ENCODE peak calls at places on chromosomes 6 and 20, in five cellular contexts. X is AG09309, J is fibroblast of villous mesenchyme, O is mammary epithelial cell, C is psoas muscle. H is an unnamed sample.

GRCh38 chr6:68368845-68369244 is 266.2 kb upstream of the ADGRB3 start:
- DNase-seq in O (no peak), C (no peak), X (no peak), J (no peak), H (no peak)

GRCh38 chr6:106547053-106547414 is 82.3 kb downstream of the RTN4IP1 start:
- DNase-seq in O (no peak), X (no peak), J (no peak), C (no peak), H (no peak)

GRCh38 chr20:46040902-46041535 is 12.0 kb downstream of the SLC12A5 start:
- DNase-seq in X (no peak), C (no peak), O (peak), J (peak), H (peak)

GRCh38 chr6:21915707-21916399 is 322.3 kb downstream of the SOX4 start:
- DNase-seq in O (peak), X (no peak), C (no peak), J (no peak), H (no peak)

GRCh38 chr6:124590001-124590400 is 372.2 kb upstream of the RNF217 start:
- DNase-seq in J (no peak), C (no peak), O (no peak), X (no peak), H (no peak)

GRCh38 chr6:44621846-44622245 is 234.3 kb downstream of the CDC5L start:
- DNase-seq in C (no peak), J (peak), X (no peak), O (no peak), H (no peak)

GRCh38 chr6:106512048-106512957 is 117.0 kb downstream of the RTN4IP1 start:
- DNase-seq in O (peak), C (peak), X (no peak), J (peak), H (peak)

GRCh38 chr6:73942581-73942980 is 246.6 kb downstream of the CD109 start:
- DNase-seq in O (peak), C (no peak), X (no peak), J (peak), H (no peak)

GRCh38 chr20:41888434-41888833 is 270.3 kb upstream of the CHD6 start:
- DNase-seq in X (no peak), C (no peak), J (no peak), O (no peak), H (no peak)

GRCh38 chr20:39876974-39877615 is 811.9 kb downstream of the MAFB start:
- DNase-seq in O (no peak), J (no peak), C (no peak), X (no peak), H (no peak)

GRCh38 chr6:91276315-91276714 is 689.4 kb upstream of the MAP3K7 start:
- DNase-seq in J (peak), O (peak), X (no peak), C (no peak), H (no peak)

GRCh38 chr6:169070506-169071176 is 183.0 kb downstream of the THBS2 start:
- DNase-seq in C (peak), J (peak), X (peak), O (peak), H (no peak)

GRCh38 chr6:63574554-63574900 is 2.2 kb downstream of the LOC128125822 start:
- DNase-seq in C (no peak), J (no peak), O (no peak), X (no peak), H (no peak)

GRCh38 chr20:14956538-14956937 is 619.1 kb upstream of the FLRT3 start:
- DNase-seq in J (no peak), O (no peak), X (no peak), C (no peak), H (no peak)

GRCh38 chr20:35232575-35232974 is 6.1 kb downstream of the MMP24 start:
- DNase-seq in C (no peak), J (peak), X (peak), O (no peak), H (no peak)

GRCh38 chr6:107637914-107638313 is 148.0 kb downstream of the SOBP start:
- DNase-seq in X (no peak), C (no peak), J (no peak), O (no peak), H (no peak)

GRCh38 chr20:33731693-33732165 is at the start of gene ZNF341:
- DNase-seq in C (peak), O (peak), X (no peak), J (peak), H (peak)

GRCh38 chr20:53020376-53020775 is 48.2 kb downstream of the TSHZ2 start:
- DNase-seq in X (no peak), J (no peak), O (no peak), C (no peak), H (no peak)

GRCh38 chr20:43537921-43538854 is 20.6 kb upstream of the SGK2 start:
- DNase-seq in O (peak), X (peak), J (peak), C (peak), H (peak)

GRCh38 chr6:7237653-7238190 is 75.3 kb downstream of the SSR1 start:
- DNase-seq in J (no peak), X (no peak), O (no peak), C (no peak), H (no peak)

GRCh38 chr6:134077301-134077700 is 24.9 kb upstream of the SLC2A12 start:
- DNase-seq in J (peak), C (no peak), O (no peak), X (peak), H (no peak)

GRCh38 chr20:19975901-19976300 is 41.3 kb upstream of the NAA20 start:
- DNase-seq in X (no peak), C (no peak), O (peak), J (no peak), H (no peak)

GRCh38 chr6:150711584-150712501 is 112.2 kb downstream of the PLEKHG1 start:
- DNase-seq in O (no peak), J (no peak), X (no peak), C (peak), H (no peak)

DNA sequence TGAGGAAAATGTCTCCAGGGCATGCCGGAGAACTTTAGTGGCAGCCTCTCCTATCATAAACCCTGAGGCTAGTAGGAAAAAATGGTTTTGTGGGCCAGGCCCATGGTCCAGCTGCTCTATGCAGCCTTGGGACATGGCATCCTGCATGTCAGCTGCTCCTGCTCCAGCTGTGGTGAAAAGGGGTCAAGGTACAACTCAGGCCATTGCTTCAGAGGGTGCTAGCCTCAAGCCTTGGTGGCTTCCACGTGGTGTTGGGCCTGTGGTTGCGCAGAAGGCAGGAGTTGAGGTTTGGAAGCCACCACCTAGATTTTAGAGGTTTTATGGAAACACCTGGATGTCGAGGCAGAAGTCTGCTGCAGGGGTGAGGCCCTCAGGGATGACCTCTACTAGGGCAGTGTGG is 101.9 kb upstream of the SYNCRIP start:
- DNase-seq in J (no peak), O (no peak), X (no peak), C (no peak), H (no peak)
- TF ChIP-seq CTCF in J (no peak), O (no peak), X (no peak), C (no peak), H (no peak)

DNA sequence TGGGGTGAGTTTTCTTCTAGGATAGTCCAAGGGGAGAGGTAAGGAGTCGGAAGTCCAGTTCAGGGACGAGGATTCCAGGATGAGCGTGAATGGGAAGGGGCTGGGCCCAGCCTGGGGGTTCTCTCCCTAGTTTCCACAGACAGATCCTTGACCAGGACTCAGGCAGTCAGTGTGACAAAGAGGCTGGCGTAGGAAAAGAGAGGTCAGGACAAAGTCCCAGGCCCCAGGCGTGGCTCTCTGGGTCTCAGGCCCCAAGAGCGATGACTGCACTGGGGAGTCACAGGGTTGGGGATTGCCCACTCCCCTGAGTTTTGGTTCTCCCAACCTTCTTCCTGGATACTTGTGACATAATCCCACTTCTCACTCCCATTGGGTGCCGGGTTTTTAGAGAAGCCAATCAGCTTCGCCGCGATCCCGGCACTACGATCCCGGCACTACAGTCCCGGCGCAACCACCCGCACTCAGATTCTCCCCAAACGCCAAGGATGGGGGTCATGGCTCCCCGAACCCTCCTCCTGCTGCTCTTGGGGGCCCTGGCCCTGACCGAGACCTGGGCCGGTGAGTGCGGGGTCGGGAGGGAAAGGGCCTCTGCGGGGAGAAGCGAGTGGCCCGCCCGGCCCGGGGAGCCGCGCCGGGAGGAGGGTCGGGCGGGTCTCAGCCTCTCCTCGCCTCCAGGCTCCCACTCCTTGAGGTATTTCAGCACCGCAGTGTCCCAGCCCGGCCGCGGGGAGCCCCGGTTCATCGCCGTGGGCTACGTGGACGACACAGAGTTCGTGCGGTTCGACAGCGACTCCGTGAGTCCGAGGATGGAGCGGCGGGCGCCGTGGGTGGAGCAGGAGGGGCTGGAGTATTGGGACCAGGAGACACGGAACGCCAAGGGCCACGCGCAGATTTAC is 46.2 kb upstream of the TRIM26 start:
- DNase-seq in J (peak), C (peak), O (peak), X (peak), H (peak)
- TF ChIP-seq CTCF in J (peak), C (peak), O (peak), X (peak), H (peak)

GRCh38 chr6:34242252-34243130 is 5.8 kb downstream of the HMGA1 start:
- DNase-seq in X (no peak), C (no peak), O (no peak), J (no peak), H (no peak)
- TF ChIP-seq CTCF in X (no peak), C (no peak), O (no peak), J (no peak), H (no peak)

DNA sequence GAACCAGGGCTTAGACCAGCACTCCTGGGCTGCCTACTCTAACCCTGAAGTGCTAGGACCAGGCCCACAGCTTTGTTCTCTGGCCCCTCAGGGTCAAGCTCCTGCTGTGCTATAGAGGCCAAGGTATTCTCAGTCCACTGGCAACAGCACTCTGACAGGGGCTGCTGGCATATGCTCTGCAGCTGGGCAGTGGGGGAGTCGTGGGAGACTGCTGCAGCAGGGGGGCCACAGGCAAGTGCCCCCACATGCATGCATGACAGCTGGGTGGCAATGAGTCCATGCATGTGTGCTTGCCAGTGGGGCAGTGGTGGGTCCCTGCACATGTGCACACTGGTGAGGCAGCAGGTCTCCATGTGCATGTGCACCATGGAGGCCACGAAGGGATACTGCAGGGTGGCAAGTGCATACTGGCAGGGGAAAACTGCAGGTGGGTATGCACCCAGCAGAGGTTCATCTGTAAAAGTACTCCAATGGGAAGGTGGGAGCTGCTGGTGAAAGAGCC is 364.9 kb upstream of the IRAK1BP1 start:
- DNase-seq in O (no peak), X (no peak), C (no peak), J (no peak), H (no peak)
- TF ChIP-seq CTCF in O (no peak), X (no peak), C (no peak), J (no peak), H (no peak)

DNA sequence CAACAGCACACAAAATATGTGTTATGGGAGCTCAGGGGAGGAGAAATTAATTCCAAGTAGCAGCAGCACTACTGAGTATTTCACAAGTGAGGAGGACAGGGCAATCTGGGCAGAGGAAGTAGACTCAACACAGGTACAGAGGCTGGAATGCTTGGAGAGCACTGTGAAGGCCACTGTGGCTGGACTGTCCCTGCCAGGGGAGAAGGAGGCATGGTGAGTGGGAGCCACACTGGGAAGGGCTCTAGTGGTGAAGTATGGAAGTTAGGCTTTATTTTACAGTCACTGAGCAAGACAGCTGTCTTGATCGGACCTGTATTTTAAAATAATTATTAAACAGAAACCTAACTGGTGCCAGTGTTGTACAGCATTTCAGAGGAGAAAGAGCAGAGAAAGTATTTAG is 28.8 kb downstream of the FAM229B start:
- DNase-seq in J (no peak), O (no peak), C (no peak), X (no peak), H (no peak)
- TF ChIP-seq CTCF in J (no peak), O (peak), C (no peak), X (no peak), H (no peak)

GRCh38 chr6:15076565-15076964 is 169.3 kb upstream of the JARID2 start:
- DNase-seq in J (no peak), O (no peak), C (no peak), X (no peak), H (no peak)

GRCh38 chr6:15077006-15077405 is 168.9 kb upstream of the JARID2 start:
- DNase-seq in J (no peak), O (no peak), X (no peak), C (no peak), H (no peak)

GRCh38 chr6:15073883-15074465 is 171.9 kb upstream of the JARID2 start:
- DNase-seq in J (no peak), X (no peak), O (no peak), C (no peak), H (no peak)

GRCh38 chr6:15074806-15075205 is 171.1 kb upstream of the JARID2 start:
- DNase-seq in J (no peak), C (no peak), O (no peak), X (no peak), H (no peak)

GRCh38 chr6:15073344-15073789 is 172.5 kb upstream of the JARID2 start:
- DNase-seq in O (peak), X (no peak), J (no peak), C (no peak), H (no peak)
- TF ChIP-seq CTCF in O (no peak), X (no peak), J (no peak), C (no peak), H (no peak)

DNA sequence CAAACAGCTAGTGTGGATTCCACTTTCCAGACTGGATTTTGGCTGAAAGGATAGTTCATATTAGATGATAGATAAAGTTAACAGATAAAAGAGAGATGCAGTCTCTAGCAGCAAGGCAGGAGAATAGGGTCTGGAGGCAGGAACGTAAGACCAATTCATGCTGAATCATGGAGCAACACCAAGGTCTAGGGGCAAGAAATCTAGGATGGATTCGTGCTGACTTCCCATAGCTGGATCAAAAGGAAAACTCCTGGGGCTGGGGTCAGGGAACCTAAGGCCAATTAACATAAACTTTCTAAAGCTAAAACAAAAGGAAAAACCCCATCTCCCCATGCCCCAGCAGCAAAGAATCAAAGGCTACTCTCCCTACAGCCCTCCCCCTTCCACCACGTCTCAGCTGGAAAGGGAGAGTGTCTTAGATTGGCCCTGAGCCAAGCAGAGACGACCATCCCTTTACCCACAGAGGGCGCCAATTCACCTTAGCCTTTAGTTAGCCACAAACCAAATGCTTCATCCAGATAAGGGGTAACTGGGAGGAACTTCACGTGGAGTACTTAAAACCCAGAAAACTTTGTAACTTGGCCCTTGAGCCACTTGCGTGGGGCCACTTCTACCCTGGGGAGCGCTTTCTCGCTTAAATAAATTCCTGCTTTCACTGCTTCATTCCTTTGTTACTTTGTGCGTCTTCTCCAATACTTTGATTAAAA is 7.6 kb downstream of the TREM1 start:
- DNase-seq in C (peak), X (no peak), J (peak), O (peak), H (peak)
- TF ChIP-seq CTCF in C (peak), X (peak), J (peak), O (peak), H (peak)

DNA sequence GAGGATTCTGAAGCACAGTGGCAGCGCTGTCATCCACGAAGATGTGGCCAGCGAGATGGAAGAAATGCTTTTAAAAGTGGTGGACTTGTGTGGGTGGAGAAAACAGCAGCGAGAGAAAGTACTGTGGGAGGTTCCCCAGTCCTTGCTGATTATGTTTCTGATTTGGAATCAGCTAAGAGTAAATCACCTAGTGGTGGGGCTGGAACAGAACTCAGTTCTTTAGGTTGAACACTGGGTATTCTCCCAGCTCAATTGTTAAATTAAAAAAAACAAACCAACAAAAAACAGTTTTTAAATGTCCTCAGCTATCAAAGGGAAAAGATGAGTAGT is 515 bp upstream of the ZNF322 start:
- DNase-seq in O (no peak), X (no peak), C (no peak), J (no peak), H (no peak)
- TF ChIP-seq CTCF in O (peak), X (peak), C (peak), J (no peak), H (no peak)

DNA sequence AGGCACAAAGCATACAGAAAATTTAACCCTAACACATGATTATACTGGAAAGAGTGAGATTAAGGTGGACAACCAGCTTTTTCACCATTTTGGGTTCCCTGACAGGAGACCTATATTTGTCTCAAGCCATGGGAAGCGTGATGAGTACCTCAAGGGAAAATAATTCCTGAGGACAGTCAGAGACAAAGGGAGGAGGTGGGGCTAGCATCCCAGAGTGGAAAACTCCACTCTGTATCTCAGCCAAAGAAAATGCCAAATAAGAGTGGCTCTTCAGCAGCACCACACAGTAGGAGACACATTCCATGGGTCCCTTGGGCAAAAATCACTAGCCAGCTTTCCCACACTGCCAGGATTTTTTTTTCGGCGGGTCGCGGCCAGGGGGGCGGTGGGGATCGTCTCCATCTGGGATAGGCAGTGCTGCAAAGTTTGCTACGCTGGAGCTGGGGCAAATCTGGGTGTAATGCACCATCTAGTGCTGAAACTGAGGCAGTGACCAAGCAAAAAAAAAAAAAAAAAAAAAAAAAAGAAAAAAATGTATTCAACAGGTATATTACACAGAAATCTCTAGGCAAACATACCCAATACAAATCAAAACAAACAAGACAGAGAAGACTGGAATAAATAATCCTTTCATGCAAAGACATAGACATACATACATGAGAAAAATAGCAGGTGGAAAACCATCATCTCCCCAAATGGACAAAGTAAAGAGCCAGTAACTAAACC is 77.3 kb upstream of the SLC35F1 start:
- DNase-seq in O (peak), C (no peak), J (peak), X (no peak), H (no peak)
- TF ChIP-seq CTCF in O (peak), C (no peak), J (peak), X (peak), H (no peak)

H was measured in CD4-positive, alpha-beta T cell.